ENCODE peak calls at places on chromosomes 16 and 17, in eight cellular contexts. M, Y, L, F, N, C, K and Z are unnamed samples.

GRCh38 chr16:67673712-67674580 is 7.3 kb downstream of the C16orf86 start:
- DNase-seq in N (no peak), K (no peak), L (no peak), M (no peak), F (no peak), Y (no peak), C (no peak), Z (no peak)

GRCh38 chr17:30299000-30299399 is 7.3 kb upstream of the BLMH start:
- DNase-seq in F (no peak), K (no peak), Y (no peak), L (no peak), C (no peak), N (no peak), M (no peak), Z (no peak)

GRCh38 chr17:45320931-45321461 is 4.2 kb upstream of the MAP3K14 start:
- DNase-seq in K (peak), N (no peak), F (no peak), L (no peak), M (no peak), C (no peak), Y (no peak), Z (peak)

GRCh38 chr17:33039874-33040273 is 48.2 kb downstream of the SPACA3 start:
- DNase-seq in M (no peak), N (no peak), F (no peak), L (no peak), Y (no peak), K (peak), C (no peak), Z (no peak)

GRCh38 chr16:81996664-81997529 is 14.4 kb downstream of the SDR42E1 start:
- DNase-seq in K (peak), C (no peak), Y (no peak), L (no peak), F (no peak), N (no peak), M (no peak), Z (peak)

GRCh38 chr17:47884427-47884740 is 11.7 kb upstream of the SP2 start:
- DNase-seq in F (no peak), N (no peak), Y (no peak), K (no peak), M (no peak), C (no peak), L (no peak), Z (no peak)

GRCh38 chr17:73126716-73127473 is 34.4 kb upstream of the SLC39A11 start:
- DNase-seq in C (no peak), K (no peak), Y (no peak), M (no peak), N (no peak), L (no peak), F (no peak), Z (no peak)

GRCh38 chr16:56847173-56847948 is 17.6 kb upstream of the SLC12A3 start:
- DNase-seq in C (no peak), M (no peak), L (peak), N (peak), F (no peak), Y (no peak), K (no peak), Z (no peak)

GRCh38 chr17:6305613-6306360 is 129.1 kb downstream of the AIPL1 start:
- DNase-seq in K (no peak), Y (no peak), L (no peak), M (no peak), N (no peak), F (no peak), C (no peak), Z (no peak)

GRCh38 chr17:13010959-13011358 is 6.9 kb downstream of the ELAC2 start:
- DNase-seq in F (no peak), K (no peak), C (no peak), M (no peak), Y (no peak), L (no peak), N (no peak), Z (no peak)

GRCh38 chr17:57551321-57552079 is 193.6 kb downstream of the CCDC182 start:
- DNase-seq in N (peak), C (no peak), K (no peak), L (no peak), F (no peak), M (no peak), Y (no peak), Z (no peak)